ENCODE peak calls at places on chromosomes 12 and 14, in five cellular contexts. M, U, W, R and Q are unnamed samples.
A peak's percentile ranks its signal among the peaks of the same experiment; 100 is the strongest.

GRCh38 chr14:75196064-75196463 is 19.7 kb upstream of the TMED10 start:
- DNase-seq in M (no peak), U (no peak), W (no peak), R (no peak), Q (no peak)

GRCh38 chr12:7460375-7461259 is 16.7 kb upstream of the CD163L1 start:
- DNase-seq in M (no peak), U (no peak), W (peak; percentile 56), R (peak; percentile 6), Q (peak; percentile 54)

GRCh38 chr14:70018713-70019201 is 139.5 kb downstream of the SMOC1 start:
- DNase-seq in M (no peak), U (no peak), W (no peak), R (no peak), Q (peak; percentile 41)

GRCh38 chr12:106140223-106140986 is 1.7 kb upstream of the NUAK1 start:
- DNase-seq in M (no peak), U (no peak), W (no peak), R (no peak), Q (no peak)

GRCh38 chr14:49962616-49963015 is 69.7 kb downstream of the ARF6 start:
- DNase-seq in M (no peak), U (no peak), W (no peak), R (no peak), Q (no peak)

GRCh38 chr14:98297567-98297966 is 974.4 kb downstream of the BCL11B start:
- DNase-seq in M (no peak), U (no peak), W (no peak), R (no peak), Q (no peak)

GRCh38 chr14:75879031-75879430 is 102.8 kb downstream of the TGFB3 start:
- DNase-seq in M (no peak), U (no peak), W (no peak), R (no peak), Q (no peak)

GRCh38 chr12:71746983-71747611 is 7.6 kb upstream of the RAB21 start:
- DNase-seq in M (peak; percentile 15), U (peak; percentile 7), W (peak; percentile 69), R (peak; percentile 15), Q (peak; percentile 60)

GRCh38 chr14:54299393-54300363 is 97.1 kb upstream of the CDKN3 start:
- DNase-seq in M (no peak), U (no peak), W (no peak), R (no peak), Q (no peak)

GRCh38 chr12:111063296-111064026 is 143.1 kb upstream of the MYL2 start:
- DNase-seq in M (no peak), U (no peak), W (no peak), R (no peak), Q (no peak)

GRCh38 chr12:21683115-21683514 is 25.5 kb upstream of the LDHB start:
- DNase-seq in M (no peak), U (no peak), W (no peak), R (no peak), Q (no peak)

GRCh38 chr14:24406416-24406815 is 7.6 kb downstream of the NYNRIN start:
- DNase-seq in M (no peak), U (no peak), W (no peak), R (no peak), Q (no peak)

GRCh38 chr12:104846056-104846762 is 111.9 kb downstream of the SLC41A2 start:
- DNase-seq in M (no peak), U (no peak), W (no peak), R (no peak), Q (no peak)

GRCh38 chr14:36659010-36659821 is 2.4 kb upstream of the PAX9 start:
- DNase-seq in M (no peak), U (no peak), W (peak; percentile 27), R (no peak), Q (no peak)